ENCODE peak calls at places on chromosome 4, in ten cellular contexts. One of them, this sample, is unnamed.

GRCh38 chr4:159227984-159228383 is 125.1 kb downstream of the RAPGEF2 start:
- DNase-seq in pancreas: peak
- DNase-seq in foreskin fibroblast: peak
- DNase-seq in nephron progenitor cell: peak
- DNase-seq in A549: no peak
- DNase-seq in astrocyte of the cerebellum: peak
- DNase-seq in CD4-positive, alpha-beta T cell: no peak
- DNase-seq in bronchial epithelial cell: peak
- DNase-seq in fibroblast of mammary gland: peak
- DNase-seq in HCT116: peak
- DNase-seq in this sample: no peak

GRCh38 chr4:66558651-66559050 is 888.4 kb upstream of the EPHA5 start:
- DNase-seq in CD4-positive, alpha-beta T cell: no peak
- DNase-seq in foreskin fibroblast: no peak
- DNase-seq in HCT116: no peak
- DNase-seq in pancreas: no peak
- DNase-seq in astrocyte of the cerebellum: no peak
- DNase-seq in nephron progenitor cell: no peak
- DNase-seq in A549: no peak
- DNase-seq in bronchial epithelial cell: no peak
- DNase-seq in fibroblast of mammary gland: no peak
- DNase-seq in this sample: no peak

GRCh38 chr4:27357283-27357682 is 496.6 kb downstream of the STIM2 start:
- DNase-seq in CD4-positive, alpha-beta T cell: no peak
- DNase-seq in A549: no peak
- DNase-seq in bronchial epithelial cell: peak
- DNase-seq in fibroblast of mammary gland: peak
- DNase-seq in foreskin fibroblast: no peak
- DNase-seq in nephron progenitor cell: no peak
- DNase-seq in astrocyte of the cerebellum: peak
- DNase-seq in pancreas: no peak
- DNase-seq in HCT116: no peak
- DNase-seq in this sample: no peak

GRCh38 chr4:37909690-37910486 is 19.0 kb downstream of the TBC1D1 start:
- DNase-seq in HCT116: no peak
- DNase-seq in A549: no peak
- DNase-seq in astrocyte of the cerebellum: no peak
- DNase-seq in CD4-positive, alpha-beta T cell: no peak
- DNase-seq in nephron progenitor cell: no peak
- DNase-seq in foreskin fibroblast: no peak
- DNase-seq in fibroblast of mammary gland: no peak
- DNase-seq in pancreas: no peak
- DNase-seq in bronchial epithelial cell: no peak
- DNase-seq in this sample: no peak

GRCh38 chr4:6404611-6405416 is 67.6 kb downstream of the PPP2R2C start:
- DNase-seq in bronchial epithelial cell: no peak
- DNase-seq in CD4-positive, alpha-beta T cell: no peak
- DNase-seq in astrocyte of the cerebellum: no peak
- DNase-seq in HCT116: no peak
- DNase-seq in fibroblast of mammary gland: no peak
- DNase-seq in foreskin fibroblast: no peak
- DNase-seq in nephron progenitor cell: peak
- DNase-seq in pancreas: no peak
- DNase-seq in A549: no peak
- DNase-seq in this sample: no peak

GRCh38 chr4:170139764-170140163 is 50.0 kb upstream of the AADAT start:
- DNase-seq in nephron progenitor cell: no peak
- DNase-seq in foreskin fibroblast: peak
- DNase-seq in HCT116: no peak
- DNase-seq in bronchial epithelial cell: peak
- DNase-seq in A549: no peak
- DNase-seq in fibroblast of mammary gland: peak
- DNase-seq in astrocyte of the cerebellum: peak
- DNase-seq in pancreas: no peak
- DNase-seq in CD4-positive, alpha-beta T cell: no peak
- DNase-seq in this sample: no peak

GRCh38 chr4:89162486-89162885 is 51.2 kb downstream of the TIGD2 start:
- DNase-seq in nephron progenitor cell: no peak
- DNase-seq in foreskin fibroblast: no peak
- DNase-seq in pancreas: no peak
- DNase-seq in astrocyte of the cerebellum: no peak
- DNase-seq in HCT116: no peak
- DNase-seq in bronchial epithelial cell: no peak
- DNase-seq in fibroblast of mammary gland: no peak
- DNase-seq in CD4-positive, alpha-beta T cell: no peak
- DNase-seq in A549: no peak
- DNase-seq in this sample: no peak

GRCh38 chr4:144318797-144319196 is 178.3 kb upstream of the GYPA start:
- DNase-seq in astrocyte of the cerebellum: no peak
- DNase-seq in fibroblast of mammary gland: no peak
- DNase-seq in pancreas: no peak
- DNase-seq in A549: no peak
- DNase-seq in HCT116: no peak
- DNase-seq in foreskin fibroblast: no peak
- DNase-seq in nephron progenitor cell: no peak
- DNase-seq in CD4-positive, alpha-beta T cell: no peak
- DNase-seq in bronchial epithelial cell: no peak
- DNase-seq in this sample: no peak

GRCh38 chr4:7337196-7338058 is 97.3 kb downstream of the PSAPL1 start:
- DNase-seq in CD4-positive, alpha-beta T cell: no peak
- DNase-seq in astrocyte of the cerebellum: no peak
- DNase-seq in bronchial epithelial cell: no peak
- DNase-seq in nephron progenitor cell: no peak
- DNase-seq in fibroblast of mammary gland: no peak
- DNase-seq in HCT116: no peak
- DNase-seq in foreskin fibroblast: no peak
- DNase-seq in pancreas: peak
- DNase-seq in A549: no peak
- DNase-seq in this sample: no peak

GRCh38 chr4:40736910-40737309 is 12.8 kb upstream of the NSUN7 start:
- DNase-seq in pancreas: no peak
- DNase-seq in nephron progenitor cell: no peak
- DNase-seq in A549: peak
- DNase-seq in fibroblast of mammary gland: peak
- DNase-seq in HCT116: peak
- DNase-seq in bronchial epithelial cell: peak
- DNase-seq in astrocyte of the cerebellum: peak
- DNase-seq in CD4-positive, alpha-beta T cell: no peak
- DNase-seq in foreskin fibroblast: no peak
- DNase-seq in this sample: peak

GRCh38 chr4:94400191-94400590 is 51.6 kb upstream of the PDLIM5 start:
- DNase-seq in fibroblast of mammary gland: no peak
- DNase-seq in HCT116: no peak
- DNase-seq in foreskin fibroblast: no peak
- DNase-seq in pancreas: no peak
- DNase-seq in astrocyte of the cerebellum: no peak
- DNase-seq in nephron progenitor cell: no peak
- DNase-seq in A549: no peak
- DNase-seq in CD4-positive, alpha-beta T cell: no peak
- DNase-seq in bronchial epithelial cell: no peak
- DNase-seq in this sample: no peak

DNA sequence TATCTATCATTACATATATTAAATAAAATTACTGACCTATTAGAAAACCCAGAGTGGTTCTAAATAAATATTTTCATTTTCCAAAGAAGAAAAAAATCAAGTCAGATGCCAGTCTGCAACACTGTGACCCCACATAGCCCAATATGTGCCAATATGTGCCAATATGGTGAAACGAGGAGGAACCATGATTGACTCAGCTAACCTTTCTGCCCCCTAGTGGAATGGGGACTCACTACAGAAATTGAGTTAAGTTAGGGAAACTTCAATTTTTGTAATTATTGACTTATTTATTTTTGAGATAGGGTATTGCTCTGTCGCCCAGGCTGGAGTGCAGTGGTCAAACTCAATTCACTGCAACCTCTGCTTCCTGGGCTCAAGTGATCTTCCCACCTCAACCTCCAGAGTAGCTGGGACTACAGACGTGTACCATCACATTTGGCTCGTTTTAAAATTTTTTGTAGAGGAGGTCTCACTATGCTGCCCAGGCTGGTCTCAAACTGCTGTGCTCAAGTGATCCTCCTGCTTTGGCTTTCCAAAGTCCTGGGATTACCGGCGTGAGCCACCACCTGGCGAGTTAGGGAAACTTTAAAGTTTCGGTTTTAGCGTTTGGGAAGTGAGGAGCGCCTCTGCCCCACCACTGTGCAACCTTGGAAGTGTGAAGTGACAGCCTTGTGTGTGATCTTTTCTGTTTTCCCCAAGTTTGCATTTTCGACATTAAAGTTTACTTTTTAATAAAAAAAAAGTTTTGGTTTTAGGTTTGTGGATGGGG is 116.8 kb upstream of the SHISA3 start:
- DNase-seq in astrocyte of the cerebellum: no peak
- DNase-seq in A549: no peak
- DNase-seq in bronchial epithelial cell: peak
- DNase-seq in pancreas: no peak
- DNase-seq in CD4-positive, alpha-beta T cell: no peak
- DNase-seq in HCT116: peak
- DNase-seq in fibroblast of mammary gland: peak
- DNase-seq in nephron progenitor cell: peak
- DNase-seq in foreskin fibroblast: no peak
- DNase-seq in this sample: peak
- TF ChIP-seq CTCF in astrocyte of the cerebellum: peak
- TF ChIP-seq CTCF in A549: peak
- TF ChIP-seq CTCF in bronchial epithelial cell: peak
- TF ChIP-seq CTCF in pancreas: peak
- TF ChIP-seq CTCF in CD4-positive, alpha-beta T cell: peak
- TF ChIP-seq CTCF in HCT116: peak
- TF ChIP-seq CTCF in fibroblast of mammary gland: peak
- TF ChIP-seq CTCF in nephron progenitor cell: peak
- TF ChIP-seq CTCF in foreskin fibroblast: peak
- TF ChIP-seq CTCF in this sample: peak

GRCh38 chr4:18689308-18689915 is 667.9 kb upstream of the LCORL start:
- DNase-seq in pancreas: no peak
- DNase-seq in HCT116: peak
- DNase-seq in nephron progenitor cell: peak
- DNase-seq in fibroblast of mammary gland: peak
- DNase-seq in A549: peak
- DNase-seq in astrocyte of the cerebellum: peak
- DNase-seq in foreskin fibroblast: peak
- DNase-seq in bronchial epithelial cell: peak
- DNase-seq in CD4-positive, alpha-beta T cell: no peak
- DNase-seq in this sample: peak
- TF ChIP-seq CTCF in pancreas: peak
- TF ChIP-seq CTCF in HCT116: peak
- TF ChIP-seq CTCF in nephron progenitor cell: peak
- TF ChIP-seq CTCF in fibroblast of mammary gland: peak
- TF ChIP-seq CTCF in A549: peak
- TF ChIP-seq CTCF in astrocyte of the cerebellum: peak
- TF ChIP-seq CTCF in foreskin fibroblast: peak
- TF ChIP-seq CTCF in bronchial epithelial cell: peak
- TF ChIP-seq CTCF in CD4-positive, alpha-beta T cell: peak
- TF ChIP-seq CTCF in this sample: peak

GRCh38 chr4:102627831-102628523 is 126.8 kb downstream of the NFKB1 start:
- DNase-seq in bronchial epithelial cell: peak
- DNase-seq in A549: peak
- DNase-seq in astrocyte of the cerebellum: peak
- DNase-seq in foreskin fibroblast: peak
- DNase-seq in HCT116: peak
- DNase-seq in nephron progenitor cell: no peak
- DNase-seq in pancreas: no peak
- DNase-seq in fibroblast of mammary gland: peak
- DNase-seq in CD4-positive, alpha-beta T cell: no peak
- DNase-seq in this sample: peak

GRCh38 chr4:102623622-102624021 is 122.5 kb downstream of the NFKB1 start:
- DNase-seq in fibroblast of mammary gland: peak
- DNase-seq in A549: peak
- DNase-seq in nephron progenitor cell: no peak
- DNase-seq in bronchial epithelial cell: no peak
- DNase-seq in HCT116: peak
- DNase-seq in pancreas: no peak
- DNase-seq in CD4-positive, alpha-beta T cell: no peak
- DNase-seq in astrocyte of the cerebellum: peak
- DNase-seq in foreskin fibroblast: no peak
- DNase-seq in this sample: no peak

GRCh38 chr4:102629686-102630085 is 128.5 kb downstream of the NFKB1 start:
- DNase-seq in bronchial epithelial cell: no peak
- DNase-seq in pancreas: no peak
- DNase-seq in HCT116: no peak
- DNase-seq in astrocyte of the cerebellum: no peak
- DNase-seq in nephron progenitor cell: peak
- DNase-seq in foreskin fibroblast: no peak
- DNase-seq in fibroblast of mammary gland: no peak
- DNase-seq in CD4-positive, alpha-beta T cell: no peak
- DNase-seq in A549: no peak
- DNase-seq in this sample: no peak

GRCh38 chr4:102620697-102621497 is 119.7 kb downstream of the NFKB1 start:
- DNase-seq in CD4-positive, alpha-beta T cell: no peak
- DNase-seq in A549: peak
- DNase-seq in foreskin fibroblast: peak
- DNase-seq in bronchial epithelial cell: peak
- DNase-seq in fibroblast of mammary gland: peak
- DNase-seq in HCT116: peak
- DNase-seq in nephron progenitor cell: no peak
- DNase-seq in astrocyte of the cerebellum: peak
- DNase-seq in pancreas: no peak
- DNase-seq in this sample: peak

GRCh38 chr4:102625232-102625930 is 124.2 kb downstream of the NFKB1 start:
- DNase-seq in CD4-positive, alpha-beta T cell: peak
- DNase-seq in bronchial epithelial cell: peak
- DNase-seq in foreskin fibroblast: peak
- DNase-seq in nephron progenitor cell: no peak
- DNase-seq in astrocyte of the cerebellum: no peak
- DNase-seq in HCT116: no peak
- DNase-seq in fibroblast of mammary gland: peak
- DNase-seq in A549: no peak
- DNase-seq in pancreas: no peak
- DNase-seq in this sample: peak
- TF ChIP-seq CTCF in CD4-positive, alpha-beta T cell: peak
- TF ChIP-seq CTCF in bronchial epithelial cell: peak
- TF ChIP-seq CTCF in foreskin fibroblast: no peak
- TF ChIP-seq CTCF in nephron progenitor cell: no peak
- TF ChIP-seq CTCF in astrocyte of the cerebellum: peak
- TF ChIP-seq CTCF in HCT116: peak
- TF ChIP-seq CTCF in fibroblast of mammary gland: peak
- TF ChIP-seq CTCF in A549: no peak
- TF ChIP-seq CTCF in pancreas: no peak
- TF ChIP-seq CTCF in this sample: peak

DNA sequence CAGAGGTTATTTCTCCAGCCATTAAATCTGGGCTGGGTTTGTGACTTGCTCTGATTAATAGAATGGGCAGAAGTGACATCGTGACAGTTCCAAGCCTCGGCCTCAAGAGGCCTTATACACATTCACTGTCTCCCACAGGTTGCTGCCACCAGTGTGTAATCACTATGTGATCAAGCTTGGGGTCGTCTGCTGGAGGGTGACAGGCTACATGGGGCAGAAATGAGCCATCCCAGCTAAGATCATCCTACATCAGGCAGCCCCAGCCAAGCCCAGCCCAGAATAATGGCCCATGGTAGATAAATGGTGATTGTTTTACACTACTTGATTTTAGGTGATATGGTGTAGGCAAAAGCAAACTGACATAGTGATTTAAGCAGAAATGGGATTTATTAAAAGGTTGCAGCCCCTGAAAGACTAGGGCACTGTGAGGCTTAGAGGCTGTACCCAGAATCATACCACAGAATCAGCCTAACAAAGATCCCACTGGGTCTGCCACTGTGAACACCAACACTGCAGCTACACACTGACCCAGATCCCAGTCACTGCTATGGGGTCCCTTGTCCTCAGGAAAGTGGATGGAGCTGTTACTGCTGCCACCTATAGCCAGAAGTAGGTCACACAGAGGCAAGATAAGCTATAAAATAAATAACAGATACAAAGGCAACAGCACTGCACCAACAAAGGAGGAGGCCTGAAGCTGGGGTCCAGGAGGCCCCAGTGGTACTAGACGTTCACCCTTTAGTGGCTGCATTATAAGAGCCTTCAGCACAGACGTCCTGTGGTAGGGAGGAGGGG is 159.6 kb upstream of the RBPJ start:
- DNase-seq in HCT116: no peak
- DNase-seq in nephron progenitor cell: no peak
- DNase-seq in bronchial epithelial cell: no peak
- DNase-seq in A549: no peak
- DNase-seq in foreskin fibroblast: no peak
- DNase-seq in pancreas: no peak
- DNase-seq in CD4-positive, alpha-beta T cell: no peak
- DNase-seq in fibroblast of mammary gland: no peak
- DNase-seq in astrocyte of the cerebellum: no peak
- DNase-seq in this sample: no peak
- TF ChIP-seq CTCF in HCT116: peak
- TF ChIP-seq CTCF in nephron progenitor cell: no peak
- TF ChIP-seq CTCF in bronchial epithelial cell: peak
- TF ChIP-seq CTCF in A549: no peak
- TF ChIP-seq CTCF in foreskin fibroblast: no peak
- TF ChIP-seq CTCF in pancreas: no peak
- TF ChIP-seq CTCF in CD4-positive, alpha-beta T cell: no peak
- TF ChIP-seq CTCF in fibroblast of mammary gland: peak
- TF ChIP-seq CTCF in astrocyte of the cerebellum: peak
- TF ChIP-seq CTCF in this sample: peak

This sample was measured in GM13977.